ENCODE peak calls at places on chromosome 17, in six cellular contexts. One of them, this sample, is unnamed.

GRCh38 chr17:4157618-4158333 is 14.8 kb downstream of the CYB5D2 start:
- DNase-seq in adrenal gland: no peak
- DNase-seq in stomach: no peak
- DNase-seq in IMR-90: no peak
- DNase-seq in sigmoid colon: no peak
- DNase-seq in A549: no peak
- DNase-seq in this sample: no peak

GRCh38 chr17:49454050-49454449 is 39.4 kb upstream of the PHB1 start:
- DNase-seq in IMR-90: peak
- DNase-seq in sigmoid colon: no peak
- DNase-seq in A549: peak
- DNase-seq in adrenal gland: no peak
- DNase-seq in stomach: no peak
- DNase-seq in this sample: peak

GRCh38 chr17:63431939-63432804 is 13.9 kb downstream of the CYB561 start:
- DNase-seq in stomach: no peak
- DNase-seq in adrenal gland: no peak
- DNase-seq in IMR-90: peak
- DNase-seq in sigmoid colon: no peak
- DNase-seq in A549: peak
- DNase-seq in this sample: no peak

GRCh38 chr17:48997827-48998556 is 807 bp downstream of the IGF2BP1 start:
- DNase-seq in IMR-90: no peak
- DNase-seq in adrenal gland: no peak
- DNase-seq in sigmoid colon: no peak
- DNase-seq in stomach: no peak
- DNase-seq in A549: no peak
- DNase-seq in this sample: no peak

GRCh38 chr17:72425133-72425795 is 304.4 kb downstream of the SOX9 start:
- DNase-seq in sigmoid colon: no peak
- DNase-seq in stomach: no peak
- DNase-seq in A549: no peak
- DNase-seq in adrenal gland: no peak
- DNase-seq in IMR-90: no peak
- DNase-seq in this sample: no peak

GRCh38 chr17:32565401-32565800 is 78.6 kb downstream of the CDK5R1 start:
- DNase-seq in adrenal gland: no peak
- DNase-seq in IMR-90: no peak
- DNase-seq in A549: no peak
- DNase-seq in stomach: no peak
- DNase-seq in sigmoid colon: no peak
- DNase-seq in this sample: no peak

GRCh38 chr17:66849136-66849655 is 14.3 kb downstream of the CACNG5 start:
- DNase-seq in adrenal gland: no peak
- DNase-seq in A549: no peak
- DNase-seq in sigmoid colon: no peak
- DNase-seq in IMR-90: no peak
- DNase-seq in stomach: no peak
- DNase-seq in this sample: no peak

GRCh38 chr17:4555863-4556646 is 871 bp upstream of the MYBBP1A start:
- DNase-seq in adrenal gland: no peak
- DNase-seq in A549: no peak
- DNase-seq in sigmoid colon: peak
- DNase-seq in IMR-90: no peak
- DNase-seq in stomach: no peak
- DNase-seq in this sample: no peak

GRCh38 chr17:76107507-76107906 is 3.9 kb upstream of the EXOC7 start:
- DNase-seq in sigmoid colon: no peak
- DNase-seq in adrenal gland: no peak
- DNase-seq in IMR-90: no peak
- DNase-seq in A549: peak
- DNase-seq in stomach: no peak
- DNase-seq in this sample: no peak

GRCh38 chr17:77058016-77058415 is 82.8 kb upstream of the SEC14L1 start:
- DNase-seq in stomach: no peak
- DNase-seq in adrenal gland: no peak
- DNase-seq in A549: no peak
- DNase-seq in sigmoid colon: no peak
- DNase-seq in IMR-90: no peak
- DNase-seq in this sample: no peak

DNA sequence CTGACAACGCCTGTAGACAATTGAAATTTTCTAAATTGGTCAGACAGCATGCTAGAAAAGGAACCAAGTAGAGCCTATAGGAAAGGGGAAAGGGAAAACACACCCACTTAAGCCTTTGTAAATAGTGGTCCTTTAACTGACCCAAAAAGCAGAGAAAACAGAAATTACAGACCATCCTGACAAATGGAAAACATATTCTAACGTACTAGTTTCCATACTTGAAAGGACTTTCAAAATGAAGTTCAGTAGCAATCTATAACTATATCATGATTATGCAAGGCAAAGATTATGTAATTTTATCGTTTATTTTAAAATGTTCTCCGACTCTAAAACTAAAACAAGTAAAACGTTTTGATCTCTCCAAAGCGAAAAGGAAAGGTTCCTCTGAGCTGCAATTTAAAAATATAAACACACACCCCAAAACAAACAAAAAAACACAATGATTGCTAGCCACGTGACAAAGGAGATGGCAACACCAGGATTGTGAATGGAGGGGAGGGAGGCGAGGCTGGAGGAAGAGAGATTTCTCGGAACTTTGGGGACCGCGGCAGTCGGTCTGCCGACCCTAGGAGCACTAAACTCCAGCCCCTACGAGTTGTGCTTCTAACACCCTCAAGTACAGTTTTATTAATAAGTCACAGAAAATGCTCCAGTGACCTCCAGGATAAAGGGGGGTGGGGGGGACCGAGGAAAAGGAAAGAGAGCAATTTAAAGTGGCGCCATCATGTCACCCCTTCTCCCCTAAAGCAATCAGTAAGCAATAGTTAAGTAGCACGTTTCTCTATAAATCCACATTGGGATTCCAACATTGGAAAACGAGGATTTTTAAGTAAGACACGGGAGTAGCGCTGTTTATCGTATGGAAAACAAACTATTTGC is 1.7 kb downstream of the KANSL1 start:
- DNase-seq in A549: peak
- DNase-seq in IMR-90: no peak
- DNase-seq in sigmoid colon: no peak
- DNase-seq in stomach: no peak
- DNase-seq in adrenal gland: no peak
- DNase-seq in this sample: peak
- TF ChIP-seq POLR2A in A549: no peak
- TF ChIP-seq POLR2A in IMR-90: no peak
- TF ChIP-seq POLR2A in sigmoid colon: no peak
- TF ChIP-seq POLR2A in stomach: no peak
- TF ChIP-seq POLR2A in adrenal gland: no peak
- TF ChIP-seq POLR2A in this sample: no peak

GRCh38 chr17:21016826-21017225 is 26.0 kb downstream of the USP22 start:
- DNase-seq in adrenal gland: no peak
- DNase-seq in sigmoid colon: no peak
- DNase-seq in A549: no peak
- DNase-seq in stomach: no peak
- DNase-seq in IMR-90: no peak
- DNase-seq in this sample: no peak

GRCh38 chr17:21017256-21017655 is 25.6 kb downstream of the USP22 start:
- DNase-seq in IMR-90: no peak
- DNase-seq in sigmoid colon: peak
- DNase-seq in stomach: no peak
- DNase-seq in adrenal gland: peak
- DNase-seq in A549: no peak
- DNase-seq in this sample: no peak

GRCh38 chr17:21019976-21020575 is 22.7 kb downstream of the USP22 start:
- DNase-seq in IMR-90: no peak
- DNase-seq in adrenal gland: peak
- DNase-seq in A549: peak
- DNase-seq in sigmoid colon: peak
- DNase-seq in stomach: peak
- DNase-seq in this sample: no peak

GRCh38 chr17:21018894-21019293 is 23.9 kb downstream of the USP22 start:
- DNase-seq in A549: no peak
- DNase-seq in sigmoid colon: peak
- DNase-seq in stomach: no peak
- DNase-seq in IMR-90: no peak
- DNase-seq in adrenal gland: no peak
- DNase-seq in this sample: no peak

DNA sequence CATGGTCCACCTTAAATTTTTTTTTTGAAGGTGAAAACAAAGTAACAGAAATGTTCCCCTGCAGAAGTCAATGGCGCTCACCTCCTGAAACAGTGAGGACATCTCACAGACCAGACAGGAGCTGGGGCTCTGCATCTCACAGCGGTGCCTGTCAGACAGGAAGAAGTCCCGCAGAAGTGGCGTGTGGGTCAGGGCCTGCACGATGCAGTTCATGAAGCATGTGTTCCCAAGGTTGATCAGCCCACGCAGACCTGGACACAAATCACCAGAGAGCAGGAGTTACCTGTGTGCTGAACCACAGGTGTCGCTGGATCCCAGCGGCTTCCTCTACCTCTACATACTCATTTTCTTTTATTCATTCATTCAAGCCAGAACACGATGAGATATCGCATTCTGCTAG is 24.9 kb downstream of the USP22 start:
- DNase-seq in sigmoid colon: peak
- DNase-seq in stomach: no peak
- DNase-seq in IMR-90: no peak
- DNase-seq in A549: no peak
- DNase-seq in adrenal gland: peak
- DNase-seq in this sample: no peak
- TF ChIP-seq POLR2A in sigmoid colon: no peak
- TF ChIP-seq POLR2A in stomach: no peak
- TF ChIP-seq POLR2A in IMR-90: no peak
- TF ChIP-seq POLR2A in A549: no peak
- TF ChIP-seq POLR2A in adrenal gland: no peak
- TF ChIP-seq POLR2A in this sample: no peak

DNA sequence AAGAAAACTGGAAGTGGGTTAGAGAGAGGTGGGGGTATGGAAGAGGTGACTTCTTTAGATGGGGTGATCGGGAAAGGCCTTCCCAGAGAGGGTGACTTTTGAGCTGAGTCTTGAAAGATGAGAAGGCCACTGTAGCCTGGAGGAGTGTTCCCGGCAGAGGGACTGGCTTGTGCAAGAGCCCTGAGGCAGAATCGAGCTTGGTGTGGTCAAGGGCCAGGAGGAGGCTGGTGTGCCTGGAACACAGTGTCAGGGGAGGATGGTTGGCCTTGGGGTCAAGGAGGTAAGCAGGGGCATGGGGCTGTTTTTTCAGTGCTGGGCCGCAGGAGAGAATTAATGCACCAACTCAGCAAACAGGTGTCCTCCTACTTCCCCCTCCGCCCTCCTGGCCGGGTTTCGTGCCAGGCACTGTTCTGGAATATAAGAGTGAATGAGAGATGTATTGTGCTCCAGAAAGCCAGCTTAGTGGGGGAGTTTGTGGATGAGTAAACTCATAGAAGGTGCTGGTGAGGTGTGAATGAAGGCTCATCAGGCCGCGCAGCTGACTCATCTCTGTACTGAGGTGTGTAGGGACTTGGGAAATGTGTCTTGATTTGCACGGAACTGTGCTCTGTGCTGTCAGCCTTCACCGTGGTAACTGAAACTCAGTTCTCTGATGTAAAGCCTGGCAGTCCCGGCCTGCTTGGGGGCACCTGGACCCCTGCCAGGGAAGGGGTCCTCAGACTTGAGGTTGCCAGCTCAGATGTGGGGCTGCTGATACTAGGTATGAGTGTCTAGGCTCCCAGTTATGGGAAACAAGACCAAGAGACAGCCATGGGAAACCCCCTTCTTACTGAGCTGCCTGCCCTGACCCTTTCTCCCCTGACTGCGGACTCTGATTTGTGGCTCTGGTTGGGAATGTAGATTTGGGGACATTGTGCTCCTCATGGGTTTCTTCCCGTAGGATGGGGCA is 15.3 kb downstream of the KSR1 start:
- DNase-seq in A549: peak
- DNase-seq in adrenal gland: no peak
- DNase-seq in sigmoid colon: no peak
- DNase-seq in IMR-90: peak
- DNase-seq in stomach: no peak
- DNase-seq in this sample: no peak
- TF ChIP-seq POLR2A in A549: no peak
- TF ChIP-seq POLR2A in adrenal gland: no peak
- TF ChIP-seq POLR2A in sigmoid colon: no peak
- TF ChIP-seq POLR2A in IMR-90: no peak
- TF ChIP-seq POLR2A in stomach: no peak
- TF ChIP-seq POLR2A in this sample: no peak

GRCh38 chr17:51166198-51166986 is at the start of gene NME2:
- DNase-seq in A549: peak
- DNase-seq in sigmoid colon: peak
- DNase-seq in stomach: peak
- DNase-seq in adrenal gland: peak
- DNase-seq in IMR-90: peak
- DNase-seq in this sample: peak

GRCh38 chr17:51164911-51165679 is 1.1 kb upstream of the NME2 start:
- DNase-seq in A549: peak
- DNase-seq in adrenal gland: no peak
- DNase-seq in IMR-90: no peak
- DNase-seq in sigmoid colon: no peak
- DNase-seq in stomach: no peak
- DNase-seq in this sample: no peak

GRCh38 chr17:51166987-51167931 is 1.0 kb downstream of the NME2 start:
- DNase-seq in IMR-90: peak
- DNase-seq in adrenal gland: peak
- DNase-seq in sigmoid colon: no peak
- DNase-seq in stomach: peak
- DNase-seq in A549: peak
- DNase-seq in this sample: peak

GRCh38 chr17:51169340-51169739 is 3.1 kb downstream of the NME2 start:
- DNase-seq in stomach: no peak
- DNase-seq in sigmoid colon: no peak
- DNase-seq in A549: no peak
- DNase-seq in IMR-90: peak
- DNase-seq in adrenal gland: no peak
- DNase-seq in this sample: no peak

GRCh38 chr17:51165680-51166197 is 472 bp upstream of the NME2 start:
- DNase-seq in sigmoid colon: peak
- DNase-seq in A549: no peak
- DNase-seq in IMR-90: peak
- DNase-seq in adrenal gland: no peak
- DNase-seq in stomach: peak
- DNase-seq in this sample: no peak
- TF ChIP-seq POLR2A in sigmoid colon: no peak
- TF ChIP-seq POLR2A in A549: no peak
- TF ChIP-seq POLR2A in IMR-90: no peak
- TF ChIP-seq POLR2A in adrenal gland: no peak
- TF ChIP-seq POLR2A in stomach: no peak
- TF ChIP-seq POLR2A in this sample: no peak

DNA sequence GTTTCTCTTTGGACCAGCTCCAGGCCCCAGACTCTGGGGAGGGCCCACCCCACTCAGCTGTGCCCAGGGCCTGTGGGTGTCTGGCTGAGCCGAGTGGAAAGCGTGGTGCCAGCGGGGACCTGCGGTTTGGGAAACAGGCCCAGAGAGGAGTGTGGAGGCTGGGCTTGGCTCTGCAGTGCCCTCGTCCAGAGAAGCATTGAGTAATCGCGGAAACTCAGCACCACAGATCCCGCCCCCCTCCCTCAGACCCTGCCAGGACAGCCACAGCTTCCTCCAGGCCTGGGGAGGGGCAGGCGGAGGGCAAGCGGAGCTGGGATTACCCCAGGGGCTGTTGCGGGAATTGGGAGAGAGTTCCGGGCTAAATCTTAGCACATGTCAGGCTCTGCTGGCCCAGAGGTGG is 14.6 kb upstream of the PITPNA start:
- DNase-seq in stomach: peak
- DNase-seq in adrenal gland: peak
- DNase-seq in A549: peak
- DNase-seq in IMR-90: peak
- DNase-seq in sigmoid colon: peak
- DNase-seq in this sample: peak
- TF ChIP-seq POLR2A in stomach: no peak
- TF ChIP-seq POLR2A in adrenal gland: no peak
- TF ChIP-seq POLR2A in A549: no peak
- TF ChIP-seq POLR2A in IMR-90: no peak
- TF ChIP-seq POLR2A in sigmoid colon: no peak
- TF ChIP-seq POLR2A in this sample: no peak